ENCODE peak calls at places on chromosomes 6 and 20, in eight cellular contexts. S is mammary epithelial cell, K is H7, G is transverse colon, W is spleen, P is PC-3, Y is cardiac muscle cell, F is H9. I is an unnamed sample. For H3K27me3, the result is how much of the 10 kb centered on the place peaks cover.

GRCh38 chr6:34237316-34237721 is 646 bp downstream of the HMGA1 start:
- DNase-seq in F (no peak), Y (peak), S (no peak), K (peak), G (no peak), W (no peak), P (peak), I (no peak)

GRCh38 chr20:41140226-41141133 is 3.1 kb downstream of the PLCG1 start:
- DNase-seq in P (no peak), F (no peak), G (peak), S (no peak), K (no peak), Y (no peak), W (no peak), I (no peak)

GRCh38 chr6:105429676-105430075 is 26.8 kb upstream of the PREP start:
- DNase-seq in K (no peak), G (no peak), W (no peak), S (no peak), P (no peak), F (no peak), Y (no peak), I (no peak)

GRCh38 chr6:139231206-139231605 is 60.6 kb downstream of the TXLNB start:
- DNase-seq in K (no peak), P (no peak), F (no peak), G (no peak), W (no peak), Y (no peak), S (no peak), I (no peak)

GRCh38 chr6:15280961-15281360 is 35.1 kb downstream of the JARID2 start:
- DNase-seq in Y (no peak), F (no peak), P (no peak), K (no peak), W (no peak), S (no peak), G (no peak), I (no peak)

GRCh38 chr6:127117979-127118504 is 429 bp upstream of the RSPO3 start:
- DNase-seq in P (no peak), S (no peak), Y (peak), K (peak), W (no peak), G (no peak), F (no peak), I (no peak)

GRCh38 chr6:38148606-38149005 is 329.1 kb downstream of the ZFAND3 start:
- DNase-seq in W (no peak), G (no peak), K (no peak), Y (no peak), P (no peak), S (no peak), F (no peak), I (no peak)

GRCh38 chr6:3229566-3230274 is 2.3 kb upstream of the TUBB2B start:
- DNase-seq in K (peak), S (no peak), Y (peak), F (peak), W (no peak), G (no peak), P (no peak), I (no peak)

GRCh38 chr6:139699335-139699734 is 324.9 kb upstream of the CITED2 start:
- DNase-seq in K (no peak), W (no peak), F (no peak), Y (no peak), G (no peak), S (peak), P (no peak), I (no peak)

GRCh38 chr20:3190681-3191111 is 13.8 kb downstream of the DDRGK1 start:
- DNase-seq in Y (no peak), G (no peak), S (no peak), K (peak), W (peak), P (no peak), F (peak), I (no peak)

GRCh38 chr6:41111017-41111416 is 38.2 kb downstream of the NFYA start:
- DNase-seq in K (no peak), Y (no peak), F (no peak), G (no peak), P (no peak), S (peak), W (no peak), I (no peak)

GRCh38 chr20:19935842-19936241 is 81.3 kb upstream of the NAA20 start:
- DNase-seq in P (peak), W (no peak), Y (no peak), F (no peak), S (peak), G (peak), K (no peak), I (no peak)

GRCh38 chr6:120876405-120876804 is 457.9 kb downstream of the TBC1D32 start:
- DNase-seq in F (no peak), S (no peak), P (no peak), K (peak), W (no peak), G (no peak), Y (no peak), I (no peak)

DNA sequence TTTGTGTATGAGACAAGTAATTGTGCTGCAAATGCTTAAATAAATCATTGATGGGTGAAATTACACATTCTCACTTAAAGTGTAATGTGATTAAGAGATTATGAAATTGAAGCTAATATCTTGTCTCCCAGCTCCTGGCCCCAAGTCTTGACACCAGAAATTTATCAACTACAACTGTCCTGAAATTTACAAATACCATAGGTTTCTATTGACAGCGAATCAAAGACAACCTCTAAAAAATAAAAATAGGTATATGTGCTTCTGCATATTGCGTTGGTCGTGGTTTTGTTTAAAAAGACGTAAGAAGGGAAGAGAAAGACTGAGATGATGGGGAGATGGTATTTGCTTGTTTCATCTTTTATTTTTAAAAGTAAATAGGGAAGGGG is 30.5 kb downstream of the TFAP2A start:
- DNase-seq in W (no peak), F (no peak), S (no peak), G (no peak), K (no peak), P (no peak), Y (no peak), I (no peak)
- H3K27me3 ChIP-seq in W (half or more), F (half or more), S (under half), G (half or more), K (half or more), P (under half), Y (half or more), I (under half)

GRCh38 chr20:64160536-64161495 is 3.4 kb upstream of the MYT1 start:
- DNase-seq in F (no peak), G (no peak), K (no peak), S (no peak), Y (no peak), P (no peak), W (no peak), I (no peak)
- H3K27me3 ChIP-seq in F (under half), G (half or more), K (under half), S (under half), Y (half or more), P (half or more), W (under half), I (under half)

GRCh38 chr6:165988306-165988756 is 179.3 kb downstream of the TBXT start:
- DNase-seq in W (no peak), S (no peak), K (peak), F (no peak), Y (peak), P (no peak), G (no peak), I (no peak)
- H3K27me3 ChIP-seq in W (under half), S (under half), K (half or more), F (half or more), Y (half or more), P (under half), G (under half), I (under half)

GRCh38 chr6:123806561-123806960 is 2.9 kb downstream of the NKAIN2 start:
- DNase-seq in S (no peak), Y (no peak), F (no peak), W (no peak), P (no peak), K (no peak), G (no peak), I (no peak)
- H3K27me3 ChIP-seq in S (under half), Y (half or more), F (under half), W (under half), P (under half), K (under half), G (half or more), I (under half)

GRCh38 chr20:6599876-6600275 is 167.6 kb upstream of the BMP2 start:
- DNase-seq in Y (no peak), K (no peak), W (no peak), S (peak), F (no peak), P (peak), G (no peak), I (no peak)

GRCh38 chr20:6606651-6607050 is 160.8 kb upstream of the BMP2 start:
- DNase-seq in W (no peak), K (no peak), F (no peak), S (no peak), P (no peak), G (no peak), Y (no peak), I (no peak)

GRCh38 chr20:6600336-6600735 is 167.2 kb upstream of the BMP2 start:
- DNase-seq in K (no peak), W (no peak), G (no peak), F (no peak), Y (no peak), P (no peak), S (no peak), I (no peak)

DNA sequence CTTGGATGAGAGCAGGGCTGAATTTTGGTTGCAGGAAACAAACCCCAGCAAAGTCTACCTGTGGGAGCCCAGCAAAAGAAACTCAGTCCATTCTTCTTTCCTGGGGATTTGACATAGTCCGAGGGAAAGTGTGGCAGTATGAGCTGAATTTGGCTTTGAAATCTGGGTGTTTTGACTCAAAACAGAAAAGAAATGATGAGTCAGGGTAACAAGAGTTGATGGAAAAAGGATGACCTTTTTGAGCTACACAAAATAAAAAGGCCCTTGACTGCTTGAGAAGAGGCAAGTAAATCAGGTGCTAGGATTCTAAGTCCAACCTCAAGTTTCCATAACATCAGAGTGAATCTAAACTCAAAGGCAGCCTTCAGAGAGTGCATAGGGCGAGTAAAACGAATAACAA is 163.3 kb upstream of the BMP2 start:
- DNase-seq in G (no peak), W (no peak), S (no peak), K (no peak), P (no peak), F (no peak), Y (no peak), I (no peak)
- H3K27me3 ChIP-seq in G (under half), W (under half), S (under half), K (under half), P (half or more), F (under half), Y (under half), I (under half)

GRCh38 chr20:63154395-63154794 is 61.5 kb downstream of the YTHDF1 start:
- DNase-seq in W (peak), G (no peak), F (no peak), S (no peak), Y (no peak), P (no peak), K (no peak), I (no peak)
- H3K27me3 ChIP-seq in W (under half), G (half or more), F (under half), S (under half), Y (under half), P (half or more), K (under half), I (under half)

GRCh38 chr20:24817351-24817750 is 131.7 kb upstream of the CST7 start:
- DNase-seq in F (no peak), K (no peak), Y (no peak), W (peak), S (no peak), P (no peak), G (no peak), I (no peak)
- H3K27me3 ChIP-seq in F (under half), K (under half), Y (under half), W (under half), S (under half), P (half or more), G (under half), I (under half)

DNA sequence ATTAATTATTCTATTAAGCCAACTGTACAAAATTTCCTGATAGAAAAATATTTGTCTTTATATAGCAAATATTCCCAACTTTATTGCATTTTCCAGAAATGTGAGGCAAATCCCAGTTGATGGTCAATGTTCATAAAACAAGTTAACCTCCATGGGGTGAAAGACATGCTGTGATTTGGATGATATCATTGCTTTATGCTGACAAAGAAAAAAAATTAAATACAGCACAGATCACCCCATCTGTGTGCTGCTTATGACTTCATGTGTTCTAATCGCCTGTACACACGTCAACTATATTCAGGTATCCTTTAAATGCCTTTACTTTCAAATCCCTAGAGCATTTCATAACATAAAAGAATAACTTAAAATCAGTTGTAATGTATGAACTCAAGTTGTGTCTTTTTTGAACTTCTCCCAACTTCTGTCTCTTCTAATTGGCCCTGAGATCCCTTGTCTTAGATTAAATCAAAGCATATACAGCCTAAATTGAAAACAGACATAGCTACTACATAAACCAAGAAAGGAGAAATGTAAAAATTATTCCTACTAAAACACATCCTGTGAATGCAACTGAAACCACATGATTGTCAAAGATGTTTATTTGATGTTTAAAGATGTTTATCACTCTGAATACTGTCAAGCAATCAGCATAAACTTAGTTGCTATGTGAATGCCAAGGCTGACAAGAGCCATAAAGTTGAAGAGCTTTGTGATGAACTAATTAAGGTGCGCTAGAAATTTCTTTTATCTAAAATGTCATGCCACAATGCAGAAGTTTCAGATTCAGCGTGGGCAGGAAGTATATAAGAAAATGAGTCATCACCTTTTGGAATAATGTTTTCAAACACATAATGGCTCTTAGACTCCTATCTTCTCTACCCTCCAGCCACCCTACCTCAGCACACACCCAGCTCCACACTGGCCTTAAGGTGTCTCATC is 68.7 kb downstream of the FILIP1 start:
- DNase-seq in S (no peak), W (no peak), Y (no peak), K (no peak), G (no peak), P (peak), F (no peak), I (no peak)
- H3K27me3 ChIP-seq in S (under half), W (under half), Y (under half), K (under half), G (under half), P (under half), F (under half), I (under half)

GRCh38 chr6:1230689-1231605 is 81.0 kb upstream of the FOXQ1 start:
- DNase-seq in P (no peak), Y (no peak), S (no peak), W (no peak), F (no peak), K (no peak), G (no peak), I (no peak)

GRCh38 chr6:1229808-1230207 is 82.1 kb upstream of the FOXQ1 start:
- DNase-seq in W (no peak), Y (no peak), S (no peak), K (no peak), G (no peak), F (no peak), P (no peak), I (no peak)

GRCh38 chr6:1229301-1229700 is 82.6 kb upstream of the FOXQ1 start:
- DNase-seq in P (no peak), F (no peak), S (no peak), Y (no peak), W (no peak), G (no peak), K (no peak), I (no peak)

GRCh38 chr6:1228754-1229191 is 83.1 kb upstream of the FOXQ1 start:
- DNase-seq in Y (no peak), W (no peak), F (no peak), G (no peak), S (no peak), K (no peak), P (no peak), I (no peak)

GRCh38 chr6:1230281-1230680 is 81.6 kb upstream of the FOXQ1 start:
- DNase-seq in P (no peak), Y (no peak), S (no peak), F (no peak), G (no peak), K (no peak), W (no peak), I (no peak)
- H3K27me3 ChIP-seq in P (half or more), Y (under half), S (under half), F (under half), G (under half), K (under half), W (under half), I (under half)

I was measured in HL-60.